ENCODE peak calls at places on chromosomes 13 and 19, in eight cellular contexts. R, D, G, T, Z, E, J and W are unnamed samples.

GRCh38 chr13:50357586-50358118 is 342.4 kb downstream of the KCNRG start:
- DNase-seq in J (no peak), D (peak), E (no peak), Z (no peak), G (peak), T (no peak), R (no peak), W (no peak)

GRCh38 chr19:43229315-43229714 is 23.9 kb upstream of the PSG4 start:
- DNase-seq in Z (no peak), G (no peak), J (no peak), D (no peak), T (no peak), R (no peak), E (peak), W (no peak)

GRCh38 chr19:1287622-1288527 is 2.2 kb downstream of the EFNA2 start:
- DNase-seq in J (no peak), R (no peak), T (no peak), E (no peak), Z (no peak), D (no peak), G (no peak), W (no peak)

GRCh38 chr19:14432817-14433453 is at the start of gene PKN1:
- DNase-seq in R (peak), E (peak), J (no peak), G (no peak), Z (no peak), T (no peak), D (peak), W (no peak)

GRCh38 chr13:50740052-50740741 is 103.3 kb downstream of the DLEU7 start:
- DNase-seq in E (no peak), Z (no peak), T (no peak), J (no peak), D (no peak), G (no peak), R (no peak), W (no peak)

GRCh38 chr13:69600811-69601210 is 506.8 kb upstream of the ATXN8OS start:
- DNase-seq in Z (no peak), R (no peak), G (no peak), T (no peak), E (no peak), D (no peak), J (no peak), W (no peak)

GRCh38 chr13:24529478-24529877 is 16.9 kb upstream of the PARP4 start:
- DNase-seq in T (no peak), D (no peak), G (no peak), Z (no peak), E (no peak), R (no peak), J (no peak), W (no peak)

GRCh38 chr13:48475230-48475629 is 57.6 kb downstream of the RCBTB2 start:
- DNase-seq in D (no peak), G (no peak), E (no peak), T (no peak), Z (no peak), J (no peak), R (no peak), W (no peak)

GRCh38 chr19:49793561-49793840 is 19.6 kb downstream of the FUZ start:
- DNase-seq in D (no peak), E (no peak), G (no peak), R (no peak), Z (no peak), J (no peak), T (no peak), W (no peak)

GRCh38 chr19:3743486-3743885 is 18.0 kb downstream of the APBA3 start:
- DNase-seq in R (no peak), D (peak), J (no peak), E (peak), T (no peak), Z (no peak), G (no peak), W (no peak)

GRCh38 chr19:9847087-9847671 is 12.1 kb downstream of the PIN1 start:
- DNase-seq in R (peak), J (no peak), T (peak), D (peak), G (peak), E (peak), Z (no peak), W (peak)

GRCh38 chr19:16419671-16420394 is 51.9 kb downstream of the EPS15L1 start:
- DNase-seq in E (no peak), R (no peak), D (no peak), Z (no peak), J (no peak), G (no peak), T (no peak), W (no peak)

GRCh38 chr13:50521750-50522149 is 321.7 kb downstream of the DLEU7 start:
- DNase-seq in Z (no peak), J (no peak), T (no peak), R (no peak), E (peak), G (no peak), D (no peak), W (no peak)

GRCh38 chr13:101415358-101416174 is 742 bp downstream of the NALCN start:
- DNase-seq in Z (no peak), T (no peak), G (no peak), E (no peak), R (no peak), J (no peak), D (no peak), W (no peak)

GRCh38 chr19:18494267-18494607 is 27.6 kb downstream of the ELL start:
- DNase-seq in R (no peak), E (no peak), G (no peak), D (no peak), Z (no peak), J (no peak), T (no peak), W (no peak)

GRCh38 chr13:111658150-111659100 is 338.0 kb downstream of the TEX29 start:
- DNase-seq in Z (no peak), T (peak), D (no peak), R (peak), E (no peak), G (no peak), J (no peak), W (no peak)

GRCh38 chr19:16376649-16377048 is 52.0 kb downstream of the KLF2 start:
- DNase-seq in Z (no peak), J (no peak), T (no peak), D (peak), G (no peak), E (peak), R (peak), W (no peak)

GRCh38 chr13:50016421-50016820 is 1.2 kb downstream of the KCNRG start:
- DNase-seq in D (no peak), Z (no peak), E (no peak), R (no peak), T (no peak), J (no peak), G (no peak), W (no peak)